ENCODE peak calls at places on chromosomes 3 and 15, in four cellular contexts. T, F, K and J are unnamed samples.

GRCh38 chr3:47130557-47130956 is 33.4 kb downstream of the SETD2 start:
- DNase-seq in T (no peak), K (no peak), F (no peak), J (no peak)

GRCh38 chr15:75554717-75555116 is 24.4 kb downstream of the PTPN9 start:
- DNase-seq in T (no peak), K (no peak), F (no peak), J (no peak)

GRCh38 chr15:58432421-58432820 is 630 bp downstream of the LIPC start:
- DNase-seq in K (no peak), F (no peak), T (no peak), J (no peak)

GRCh38 chr3:71138410-71138809 is 445.1 kb downstream of the FOXP1 start:
- DNase-seq in F (no peak), K (no peak), T (no peak), J (no peak)

GRCh38 chr3:16474920-16475319 is 38.6 kb downstream of the RFTN1 start:
- DNase-seq in T (no peak), K (no peak), F (no peak), J (no peak)

GRCh38 chr15:91224750-91225380 is 124.8 kb downstream of the SV2B start:
- DNase-seq in K (peak), F (no peak), T (peak), J (no peak)

GRCh38 chr15:81336568-81336967 is 12.6 kb upstream of the STARD5 start:
- DNase-seq in F (no peak), K (peak), T (peak), J (no peak)

GRCh38 chr3:138944136-138944658 is 2.7 kb downstream of the FOXL2 start:
- DNase-seq in T (no peak), K (no peak), F (no peak), J (peak)

GRCh38 chr3:134251731-134252391 is 1.2 kb upstream of the RYK start:
- DNase-seq in F (no peak), K (no peak), T (no peak), J (no peak)

GRCh38 chr3:66499881-66500574 is 794 bp downstream of the LRIG1 start:
- DNase-seq in T (peak), F (no peak), K (no peak), J (no peak)

GRCh38 chr3:149042766-149043386 is 43.5 kb downstream of the HLTF start:
- DNase-seq in K (peak), T (peak), F (no peak), J (no peak)

GRCh38 chr15:41930221-41930866 is 36.5 kb upstream of the SPTBN5 start:
- DNase-seq in K (no peak), F (no peak), T (no peak), J (no peak)

GRCh38 chr3:79162653-79163052 is 605.1 kb downstream of the ROBO1 start:
- DNase-seq in T (no peak), F (no peak), K (no peak), J (no peak)

GRCh38 chr3:59212128-59212764 is 162.4 kb upstream of the CFAP20DC start:
- DNase-seq in K (peak), T (peak), F (no peak), J (no peak)

GRCh38 chr3:169812844-169813677 is at the start of the genes LRRC34 and LRRIQ4:
- DNase-seq in F (peak), K (peak), T (peak), J (peak)

GRCh38 chr3:86793786-86794185 is 197.2 kb downstream of the VGLL3 start:
- DNase-seq in K (no peak), F (no peak), T (no peak), J (peak)

GRCh38 chr3:172892158-172892557 is 141.6 kb downstream of the ECT2 start:
- DNase-seq in T (no peak), K (no peak), F (no peak), J (no peak)

GRCh38 chr15:65021475-65021874 is 8.0 kb downstream of the MTFMT start:
- DNase-seq in F (no peak), K (no peak), T (no peak), J (no peak)